ENCODE peak calls at places on chromosomes 2 and 18, in four cellular contexts. One of them, this sample, is unnamed.

GRCh38 chr18:34023471-34023870 is 201.2 kb downstream of the NOL4 start:
- DNase-seq in uterus: no peak
- DNase-seq in glutamatergic neuron: no peak
- DNase-seq in mesothelial cell of epicardium: no peak
- DNase-seq in this sample: no peak

GRCh38 chr2:240461471-240462072 is 26.1 kb downstream of the GPC1 start:
- DNase-seq in mesothelial cell of epicardium: peak; percentile 34
- DNase-seq in glutamatergic neuron: no peak
- DNase-seq in uterus: peak; percentile 12
- DNase-seq in this sample: no peak

GRCh38 chr2:88543541-88544057 is 83.7 kb downstream of the EIF2AK3 start:
- DNase-seq in glutamatergic neuron: no peak
- DNase-seq in mesothelial cell of epicardium: no peak
- DNase-seq in uterus: no peak
- DNase-seq in this sample: no peak

GRCh38 chr18:8505036-8505435 is 104.2 kb upstream of the RAB12 start:
- DNase-seq in mesothelial cell of epicardium: peak; percentile 21
- DNase-seq in glutamatergic neuron: no peak
- DNase-seq in uterus: no peak
- DNase-seq in this sample: no peak

GRCh38 chr2:25270061-25270460 is 71.7 kb downstream of the DNMT3A start:
- DNase-seq in glutamatergic neuron: no peak
- DNase-seq in uterus: no peak
- DNase-seq in mesothelial cell of epicardium: no peak
- DNase-seq in this sample: no peak

GRCh38 chr2:232532406-232532805 is 6.4 kb downstream of the CHRND start:
- DNase-seq in uterus: no peak
- DNase-seq in glutamatergic neuron: no peak
- DNase-seq in mesothelial cell of epicardium: no peak
- DNase-seq in this sample: no peak

GRCh38 chr2:113225505-113226259 is 51.9 kb downstream of the PSD4 start:
- DNase-seq in uterus: no peak
- DNase-seq in glutamatergic neuron: peak; percentile 57
- DNase-seq in mesothelial cell of epicardium: no peak
- DNase-seq in this sample: no peak

GRCh38 chr2:71882236-71882946 is 265.3 kb downstream of the CYP26B1 start:
- DNase-seq in mesothelial cell of epicardium: no peak
- DNase-seq in glutamatergic neuron: no peak
- DNase-seq in uterus: no peak
- DNase-seq in this sample: no peak

GRCh38 chr2:128808462-128809255 is 490.0 kb upstream of the HS6ST1 start:
- DNase-seq in mesothelial cell of epicardium: no peak
- DNase-seq in glutamatergic neuron: no peak
- DNase-seq in uterus: no peak
- DNase-seq in this sample: no peak

GRCh38 chr18:33517950-33518349 is 60.1 kb upstream of the ASXL3 start:
- DNase-seq in uterus: no peak
- DNase-seq in mesothelial cell of epicardium: no peak
- DNase-seq in glutamatergic neuron: no peak
- DNase-seq in this sample: no peak

GRCh38 chr18:79506191-79507075 is 110.7 kb downstream of the NFATC1 start:
- DNase-seq in mesothelial cell of epicardium: no peak
- DNase-seq in glutamatergic neuron: no peak
- DNase-seq in uterus: peak; percentile 47
- DNase-seq in this sample: peak; percentile 53

GRCh38 chr2:28975671-28976070 is 5.4 kb upstream of the TOGARAM2 start:
- DNase-seq in glutamatergic neuron: no peak
- DNase-seq in mesothelial cell of epicardium: no peak
- DNase-seq in uterus: no peak
- DNase-seq in this sample: no peak

GRCh38 chr2:188497736-188498135 is 206.1 kb downstream of the GULP1 start:
- DNase-seq in mesothelial cell of epicardium: no peak
- DNase-seq in uterus: no peak
- DNase-seq in glutamatergic neuron: no peak
- DNase-seq in this sample: no peak

GRCh38 chr18:76385681-76385975 is 109.4 kb downstream of the ZNF516 start:
- DNase-seq in glutamatergic neuron: no peak
- DNase-seq in mesothelial cell of epicardium: no peak
- DNase-seq in uterus: peak; percentile 11
- DNase-seq in this sample: no peak

GRCh38 chr18:22173928-22174301 is 4.5 kb downstream of the GATA6 start:
- DNase-seq in glutamatergic neuron: no peak
- DNase-seq in uterus: no peak
- DNase-seq in mesothelial cell of epicardium: no peak
- DNase-seq in this sample: no peak

GRCh38 chr18:907171-907879 is 2.7 kb downstream of the ADCYAP1 start:
- DNase-seq in uterus: no peak
- DNase-seq in mesothelial cell of epicardium: peak; percentile 52
- DNase-seq in glutamatergic neuron: peak; percentile 69
- DNase-seq in this sample: no peak

GRCh38 chr2:240990266-240990529 is 8.2 kb upstream of the SNED1 start:
- DNase-seq in mesothelial cell of epicardium: no peak
- DNase-seq in glutamatergic neuron: no peak
- DNase-seq in uterus: no peak
- DNase-seq in this sample: no peak

GRCh38 chr2:31108887-31109286 is 29.4 kb downstream of the GALNT14 start:
- DNase-seq in glutamatergic neuron: no peak
- DNase-seq in uterus: no peak
- DNase-seq in mesothelial cell of epicardium: no peak
- DNase-seq in this sample: no peak

GRCh38 chr18:57630002-57630758 is 8.5 kb upstream of the NARS1 start:
- DNase-seq in mesothelial cell of epicardium: peak; percentile 90
- DNase-seq in glutamatergic neuron: peak; percentile 96
- DNase-seq in uterus: peak; percentile 97
- DNase-seq in this sample: peak; percentile 95
- TF ChIP-seq CTCF in mesothelial cell of epicardium: no peak
- TF ChIP-seq CTCF in glutamatergic neuron: no peak
- TF ChIP-seq CTCF in uterus: peak; percentile 89
- TF ChIP-seq CTCF in this sample: peak; percentile 74

DNA sequence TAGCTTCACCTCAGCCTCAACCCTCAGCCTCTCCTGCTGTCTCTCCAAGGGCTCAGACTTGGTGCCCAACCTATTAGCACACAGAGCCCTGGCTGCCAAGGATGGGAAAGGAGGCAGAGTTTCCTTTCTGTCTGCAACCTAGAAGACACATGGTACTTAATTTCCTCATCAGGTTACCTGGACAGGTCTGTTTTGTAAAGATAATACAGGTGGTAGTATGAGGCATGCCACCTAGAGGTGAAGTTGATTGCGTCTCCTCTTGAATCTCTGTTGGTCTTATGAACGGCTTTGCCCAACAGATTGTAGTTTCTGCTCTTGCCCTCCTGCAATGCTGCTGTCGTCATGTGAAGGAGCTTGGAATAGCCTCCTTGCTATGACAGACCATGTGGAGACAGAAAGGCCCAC is 44.5 kb upstream of the RMND5A start:
- DNase-seq in glutamatergic neuron: no peak
- DNase-seq in mesothelial cell of epicardium: no peak
- DNase-seq in uterus: peak; percentile 19
- DNase-seq in this sample: no peak
- TF ChIP-seq CTCF in glutamatergic neuron: no peak
- TF ChIP-seq CTCF in mesothelial cell of epicardium: no peak
- TF ChIP-seq CTCF in uterus: no peak
- TF ChIP-seq CTCF in this sample: no peak

DNA sequence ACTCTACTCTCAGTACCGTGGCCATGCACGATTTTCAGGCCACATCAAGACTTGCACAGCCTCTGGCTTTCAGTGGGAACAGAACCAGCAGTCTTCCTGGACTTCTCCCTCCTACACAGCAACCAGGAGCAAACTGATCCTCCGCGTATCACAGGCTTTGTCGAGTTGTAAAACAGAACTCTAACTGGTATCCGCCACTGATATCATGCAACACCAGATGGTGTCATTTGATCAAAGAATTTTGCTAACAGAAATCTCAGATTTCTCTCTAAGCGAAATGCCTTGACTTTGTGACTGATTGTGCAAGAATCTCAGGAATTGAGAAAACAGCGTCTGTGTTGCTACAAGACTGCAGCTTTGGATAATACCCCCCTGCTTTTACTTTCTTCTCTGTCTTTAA is 85.7 kb downstream of the COPS8 start:
- DNase-seq in uterus: peak; percentile 77
- DNase-seq in glutamatergic neuron: no peak
- DNase-seq in mesothelial cell of epicardium: no peak
- DNase-seq in this sample: no peak
- TF ChIP-seq CTCF in uterus: peak; percentile 39
- TF ChIP-seq CTCF in glutamatergic neuron: no peak
- TF ChIP-seq CTCF in mesothelial cell of epicardium: no peak
- TF ChIP-seq CTCF in this sample: no peak

GRCh38 chr2:135570884-135571283 is 39.6 kb downstream of the R3HDM1 start:
- DNase-seq in uterus: no peak
- DNase-seq in mesothelial cell of epicardium: no peak
- DNase-seq in glutamatergic neuron: no peak
- DNase-seq in this sample: no peak

GRCh38 chr2:135573620-135574019 is 42.3 kb downstream of the R3HDM1 start:
- DNase-seq in glutamatergic neuron: no peak
- DNase-seq in mesothelial cell of epicardium: no peak
- DNase-seq in uterus: no peak
- DNase-seq in this sample: no peak
- TF ChIP-seq CTCF in glutamatergic neuron: no peak
- TF ChIP-seq CTCF in mesothelial cell of epicardium: no peak
- TF ChIP-seq CTCF in uterus: no peak
- TF ChIP-seq CTCF in this sample: no peak

This sample was measured in type B pancreatic cell.